ENCODE peak calls at places on chromosomes 6 and 20, in ten cellular contexts. One of them, this sample, is unnamed.

GRCh38 chr20:18989736-18990474 is 176.3 kb downstream of the SCP2D1 start:
- DNase-seq in epithelial cell of esophagus: no peak
- DNase-seq in AG09319: no peak
- DNase-seq in tibial nerve: peak
- DNase-seq in progenitor cell of endocrine pancreas: no peak
- DNase-seq in cardiac muscle cell: no peak
- DNase-seq in psoas muscle: peak
- DNase-seq in right atrium auricular region: no peak
- DNase-seq in fibroblast of mammary gland: no peak
- DNase-seq in GM20000: no peak
- DNase-seq in this sample: no peak

GRCh38 chr6:158850807-158851115 is 31.6 kb upstream of the EZR start:
- DNase-seq in progenitor cell of endocrine pancreas: no peak
- DNase-seq in cardiac muscle cell: no peak
- DNase-seq in fibroblast of mammary gland: peak
- DNase-seq in AG09319: no peak
- DNase-seq in epithelial cell of esophagus: no peak
- DNase-seq in tibial nerve: no peak
- DNase-seq in right atrium auricular region: no peak
- DNase-seq in psoas muscle: no peak
- DNase-seq in GM20000: no peak
- DNase-seq in this sample: no peak

GRCh38 chr6:113969888-113970807 is 800 bp downstream of the HDAC2 start:
- DNase-seq in tibial nerve: peak
- DNase-seq in right atrium auricular region: no peak
- DNase-seq in fibroblast of mammary gland: peak
- DNase-seq in AG09319: no peak
- DNase-seq in GM20000: peak
- DNase-seq in epithelial cell of esophagus: peak
- DNase-seq in cardiac muscle cell: peak
- DNase-seq in progenitor cell of endocrine pancreas: peak
- DNase-seq in psoas muscle: peak
- DNase-seq in this sample: peak

GRCh38 chr6:12058164-12058926 is 46.2 kb downstream of the HIVEP1 start:
- DNase-seq in AG09319: no peak
- DNase-seq in progenitor cell of endocrine pancreas: no peak
- DNase-seq in fibroblast of mammary gland: no peak
- DNase-seq in cardiac muscle cell: no peak
- DNase-seq in tibial nerve: no peak
- DNase-seq in psoas muscle: no peak
- DNase-seq in GM20000: no peak
- DNase-seq in right atrium auricular region: no peak
- DNase-seq in epithelial cell of esophagus: no peak
- DNase-seq in this sample: no peak

GRCh38 chr6:108115598-108116058 is 41.1 kb upstream of the OSTM1 start:
- DNase-seq in progenitor cell of endocrine pancreas: peak
- DNase-seq in epithelial cell of esophagus: peak
- DNase-seq in cardiac muscle cell: peak
- DNase-seq in tibial nerve: no peak
- DNase-seq in fibroblast of mammary gland: peak
- DNase-seq in GM20000: peak
- DNase-seq in AG09319: no peak
- DNase-seq in psoas muscle: peak
- DNase-seq in right atrium auricular region: no peak
- DNase-seq in this sample: no peak

GRCh38 chr6:131042664-131043063 is 20.4 kb downstream of the EPB41L2 start:
- DNase-seq in progenitor cell of endocrine pancreas: no peak
- DNase-seq in GM20000: no peak
- DNase-seq in psoas muscle: no peak
- DNase-seq in epithelial cell of esophagus: no peak
- DNase-seq in AG09319: peak
- DNase-seq in tibial nerve: no peak
- DNase-seq in cardiac muscle cell: no peak
- DNase-seq in right atrium auricular region: no peak
- DNase-seq in fibroblast of mammary gland: peak
- DNase-seq in this sample: no peak

GRCh38 chr20:49281059-49281912 is 3.4 kb upstream of the ZNFX1 start:
- DNase-seq in right atrium auricular region: no peak
- DNase-seq in psoas muscle: no peak
- DNase-seq in GM20000: peak
- DNase-seq in epithelial cell of esophagus: peak
- DNase-seq in AG09319: no peak
- DNase-seq in fibroblast of mammary gland: peak
- DNase-seq in progenitor cell of endocrine pancreas: no peak
- DNase-seq in tibial nerve: no peak
- DNase-seq in cardiac muscle cell: no peak
- DNase-seq in this sample: no peak

GRCh38 chr6:106618324-106618723 is 11.0 kb downstream of the RTN4IP1 start:
- DNase-seq in progenitor cell of endocrine pancreas: no peak
- DNase-seq in right atrium auricular region: no peak
- DNase-seq in psoas muscle: no peak
- DNase-seq in AG09319: no peak
- DNase-seq in fibroblast of mammary gland: no peak
- DNase-seq in epithelial cell of esophagus: no peak
- DNase-seq in GM20000: no peak
- DNase-seq in tibial nerve: no peak
- DNase-seq in cardiac muscle cell: no peak
- DNase-seq in this sample: no peak

GRCh38 chr20:419556-420168 is 11.6 kb downstream of the RBCK1 start:
- DNase-seq in right atrium auricular region: no peak
- DNase-seq in psoas muscle: no peak
- DNase-seq in AG09319: no peak
- DNase-seq in tibial nerve: no peak
- DNase-seq in cardiac muscle cell: no peak
- DNase-seq in epithelial cell of esophagus: no peak
- DNase-seq in fibroblast of mammary gland: no peak
- DNase-seq in progenitor cell of endocrine pancreas: no peak
- DNase-seq in GM20000: no peak
- DNase-seq in this sample: no peak
- TF ChIP-seq CTCF in right atrium auricular region: no peak
- TF ChIP-seq CTCF in psoas muscle: no peak
- TF ChIP-seq CTCF in AG09319: no peak
- TF ChIP-seq CTCF in tibial nerve: no peak
- TF ChIP-seq CTCF in cardiac muscle cell: no peak
- TF ChIP-seq CTCF in epithelial cell of esophagus: no peak
- TF ChIP-seq CTCF in fibroblast of mammary gland: no peak
- TF ChIP-seq CTCF in progenitor cell of endocrine pancreas: no peak
- TF ChIP-seq CTCF in GM20000: no peak
- TF ChIP-seq CTCF in this sample: no peak

GRCh38 chr6:157380779-157381561 is at the start of gene ZDHHC14:
- DNase-seq in right atrium auricular region: peak
- DNase-seq in cardiac muscle cell: peak
- DNase-seq in progenitor cell of endocrine pancreas: peak
- DNase-seq in GM20000: peak
- DNase-seq in psoas muscle: peak
- DNase-seq in fibroblast of mammary gland: peak
- DNase-seq in AG09319: peak
- DNase-seq in epithelial cell of esophagus: peak
- DNase-seq in tibial nerve: peak
- DNase-seq in this sample: peak

GRCh38 chr6:157379656-157380457 is 1.1 kb upstream of the ZDHHC14 start:
- DNase-seq in GM20000: peak
- DNase-seq in cardiac muscle cell: peak
- DNase-seq in psoas muscle: peak
- DNase-seq in fibroblast of mammary gland: peak
- DNase-seq in right atrium auricular region: peak
- DNase-seq in tibial nerve: peak
- DNase-seq in epithelial cell of esophagus: peak
- DNase-seq in progenitor cell of endocrine pancreas: peak
- DNase-seq in AG09319: peak
- DNase-seq in this sample: peak

GRCh38 chr6:157380458-157380778 is 572 bp upstream of the ZDHHC14 start:
- DNase-seq in GM20000: peak
- DNase-seq in fibroblast of mammary gland: no peak
- DNase-seq in tibial nerve: no peak
- DNase-seq in right atrium auricular region: no peak
- DNase-seq in cardiac muscle cell: no peak
- DNase-seq in progenitor cell of endocrine pancreas: no peak
- DNase-seq in psoas muscle: no peak
- DNase-seq in epithelial cell of esophagus: no peak
- DNase-seq in AG09319: no peak
- DNase-seq in this sample: no peak

GRCh38 chr6:157383471-157383870 is 2.5 kb downstream of the ZDHHC14 start:
- DNase-seq in cardiac muscle cell: no peak
- DNase-seq in fibroblast of mammary gland: no peak
- DNase-seq in AG09319: no peak
- DNase-seq in epithelial cell of esophagus: no peak
- DNase-seq in right atrium auricular region: no peak
- DNase-seq in psoas muscle: no peak
- DNase-seq in progenitor cell of endocrine pancreas: no peak
- DNase-seq in tibial nerve: no peak
- DNase-seq in GM20000: no peak
- DNase-seq in this sample: no peak

DNA sequence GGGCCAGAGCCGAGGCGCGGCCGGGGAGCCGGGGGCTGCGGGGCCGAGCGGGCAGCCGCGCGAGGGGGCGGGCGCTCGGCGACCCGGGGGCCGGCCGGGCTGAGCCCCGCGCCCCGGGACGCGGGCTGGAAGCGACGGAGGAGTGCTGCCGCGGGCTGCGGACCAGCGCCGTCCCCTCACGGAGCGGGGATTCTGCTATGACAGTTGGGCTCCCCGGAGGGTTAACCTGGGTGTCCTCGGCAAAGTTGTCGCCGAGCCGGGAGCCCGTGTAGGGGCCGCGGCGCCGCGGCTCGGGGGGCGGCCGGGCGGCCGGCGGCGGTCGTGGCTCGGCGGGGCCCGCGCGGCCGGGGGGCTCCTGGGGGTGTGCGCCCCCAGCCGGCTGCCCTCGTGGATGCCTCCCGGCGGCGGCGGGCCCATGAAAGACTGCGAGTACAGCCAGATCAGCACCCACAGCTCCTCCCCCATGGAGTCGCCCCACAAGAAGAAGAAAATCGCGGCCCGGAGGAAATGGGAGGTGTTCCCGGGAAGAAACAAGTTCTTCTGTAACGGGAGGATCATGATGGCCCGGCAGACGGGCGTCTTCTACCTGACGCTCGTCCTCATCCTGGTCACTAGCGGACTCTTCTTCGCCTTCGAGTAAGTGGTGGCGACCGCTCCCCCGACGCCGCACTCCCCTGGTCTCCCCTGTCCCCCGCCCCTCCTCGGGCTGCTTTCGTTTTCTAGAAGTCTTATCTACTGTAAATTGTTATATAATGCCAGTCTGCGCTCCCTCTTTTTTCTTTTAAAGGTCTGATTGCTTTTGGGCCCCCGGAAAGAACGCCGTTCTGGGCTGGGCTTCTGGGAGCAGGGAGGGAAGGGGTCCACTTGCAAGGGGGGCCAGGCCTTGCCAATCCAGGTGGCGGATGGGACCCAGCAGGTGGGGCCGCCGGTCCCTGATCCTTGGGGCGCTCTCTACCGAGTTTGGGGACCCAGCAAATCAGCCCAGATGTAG is 936 bp downstream of the ZDHHC14 start:
- DNase-seq in psoas muscle: peak
- DNase-seq in fibroblast of mammary gland: peak
- DNase-seq in right atrium auricular region: peak
- DNase-seq in epithelial cell of esophagus: peak
- DNase-seq in tibial nerve: peak
- DNase-seq in GM20000: peak
- DNase-seq in cardiac muscle cell: peak
- DNase-seq in AG09319: no peak
- DNase-seq in progenitor cell of endocrine pancreas: peak
- DNase-seq in this sample: peak
- TF ChIP-seq CTCF in psoas muscle: no peak
- TF ChIP-seq CTCF in fibroblast of mammary gland: no peak
- TF ChIP-seq CTCF in right atrium auricular region: no peak
- TF ChIP-seq CTCF in epithelial cell of esophagus: no peak
- TF ChIP-seq CTCF in tibial nerve: no peak
- TF ChIP-seq CTCF in GM20000: no peak
- TF ChIP-seq CTCF in cardiac muscle cell: peak
- TF ChIP-seq CTCF in AG09319: no peak
- TF ChIP-seq CTCF in progenitor cell of endocrine pancreas: peak
- TF ChIP-seq CTCF in this sample: no peak

GRCh38 chr20:45189067-45189611 is 14.4 kb downstream of the PI3 start:
- DNase-seq in progenitor cell of endocrine pancreas: no peak
- DNase-seq in fibroblast of mammary gland: no peak
- DNase-seq in AG09319: no peak
- DNase-seq in GM20000: no peak
- DNase-seq in psoas muscle: no peak
- DNase-seq in tibial nerve: no peak
- DNase-seq in epithelial cell of esophagus: no peak
- DNase-seq in right atrium auricular region: no peak
- DNase-seq in cardiac muscle cell: no peak
- DNase-seq in this sample: no peak

GRCh38 chr20:45191926-45192325 is 14.9 kb upstream of the SEMG1 start:
- DNase-seq in epithelial cell of esophagus: no peak
- DNase-seq in cardiac muscle cell: no peak
- DNase-seq in progenitor cell of endocrine pancreas: no peak
- DNase-seq in AG09319: no peak
- DNase-seq in psoas muscle: no peak
- DNase-seq in tibial nerve: no peak
- DNase-seq in GM20000: no peak
- DNase-seq in fibroblast of mammary gland: no peak
- DNase-seq in right atrium auricular region: no peak
- DNase-seq in this sample: no peak

GRCh38 chr20:45189861-45190260 is 15.2 kb downstream of the PI3 start:
- DNase-seq in AG09319: no peak
- DNase-seq in epithelial cell of esophagus: no peak
- DNase-seq in right atrium auricular region: no peak
- DNase-seq in tibial nerve: no peak
- DNase-seq in cardiac muscle cell: no peak
- DNase-seq in fibroblast of mammary gland: no peak
- DNase-seq in psoas muscle: no peak
- DNase-seq in GM20000: no peak
- DNase-seq in progenitor cell of endocrine pancreas: no peak
- DNase-seq in this sample: no peak

GRCh38 chr20:45183084-45183483 is 8.4 kb downstream of the PI3 start:
- DNase-seq in epithelial cell of esophagus: peak
- DNase-seq in cardiac muscle cell: no peak
- DNase-seq in AG09319: no peak
- DNase-seq in progenitor cell of endocrine pancreas: no peak
- DNase-seq in right atrium auricular region: no peak
- DNase-seq in tibial nerve: no peak
- DNase-seq in GM20000: no peak
- DNase-seq in psoas muscle: no peak
- DNase-seq in fibroblast of mammary gland: no peak
- DNase-seq in this sample: no peak

GRCh38 chr20:45187693-45188092 is 13.0 kb downstream of the PI3 start:
- DNase-seq in cardiac muscle cell: no peak
- DNase-seq in GM20000: no peak
- DNase-seq in AG09319: no peak
- DNase-seq in epithelial cell of esophagus: no peak
- DNase-seq in tibial nerve: no peak
- DNase-seq in progenitor cell of endocrine pancreas: no peak
- DNase-seq in psoas muscle: no peak
- DNase-seq in fibroblast of mammary gland: no peak
- DNase-seq in right atrium auricular region: no peak
- DNase-seq in this sample: no peak
- TF ChIP-seq CTCF in cardiac muscle cell: no peak
- TF ChIP-seq CTCF in GM20000: no peak
- TF ChIP-seq CTCF in AG09319: no peak
- TF ChIP-seq CTCF in epithelial cell of esophagus: no peak
- TF ChIP-seq CTCF in tibial nerve: no peak
- TF ChIP-seq CTCF in progenitor cell of endocrine pancreas: no peak
- TF ChIP-seq CTCF in psoas muscle: no peak
- TF ChIP-seq CTCF in fibroblast of mammary gland: no peak
- TF ChIP-seq CTCF in right atrium auricular region: no peak
- TF ChIP-seq CTCF in this sample: no peak

GRCh38 chr6:157280947-157281346 is 42.4 kb downstream of the TMEM242 start:
- DNase-seq in cardiac muscle cell: no peak
- DNase-seq in progenitor cell of endocrine pancreas: no peak
- DNase-seq in fibroblast of mammary gland: no peak
- DNase-seq in AG09319: no peak
- DNase-seq in epithelial cell of esophagus: no peak
- DNase-seq in psoas muscle: no peak
- DNase-seq in right atrium auricular region: no peak
- DNase-seq in GM20000: no peak
- DNase-seq in tibial nerve: no peak
- DNase-seq in this sample: no peak

GRCh38 chr6:157283330-157283898 is 39.9 kb downstream of the TMEM242 start:
- DNase-seq in right atrium auricular region: no peak
- DNase-seq in progenitor cell of endocrine pancreas: no peak
- DNase-seq in epithelial cell of esophagus: no peak
- DNase-seq in AG09319: no peak
- DNase-seq in fibroblast of mammary gland: no peak
- DNase-seq in tibial nerve: no peak
- DNase-seq in cardiac muscle cell: no peak
- DNase-seq in psoas muscle: no peak
- DNase-seq in GM20000: no peak
- DNase-seq in this sample: no peak

GRCh38 chr6:157282279-157282678 is 41.0 kb downstream of the TMEM242 start:
- DNase-seq in GM20000: no peak
- DNase-seq in right atrium auricular region: no peak
- DNase-seq in epithelial cell of esophagus: no peak
- DNase-seq in tibial nerve: no peak
- DNase-seq in psoas muscle: no peak
- DNase-seq in AG09319: no peak
- DNase-seq in cardiac muscle cell: no peak
- DNase-seq in progenitor cell of endocrine pancreas: no peak
- DNase-seq in fibroblast of mammary gland: no peak
- DNase-seq in this sample: no peak

GRCh38 chr6:157280153-157280552 is 43.2 kb downstream of the TMEM242 start:
- DNase-seq in psoas muscle: no peak
- DNase-seq in AG09319: no peak
- DNase-seq in epithelial cell of esophagus: no peak
- DNase-seq in cardiac muscle cell: no peak
- DNase-seq in tibial nerve: no peak
- DNase-seq in right atrium auricular region: no peak
- DNase-seq in fibroblast of mammary gland: no peak
- DNase-seq in GM20000: no peak
- DNase-seq in progenitor cell of endocrine pancreas: no peak
- DNase-seq in this sample: no peak

GRCh38 chr6:157281570-157281969 is 41.7 kb downstream of the TMEM242 start:
- DNase-seq in AG09319: no peak
- DNase-seq in tibial nerve: no peak
- DNase-seq in GM20000: no peak
- DNase-seq in psoas muscle: no peak
- DNase-seq in progenitor cell of endocrine pancreas: no peak
- DNase-seq in right atrium auricular region: no peak
- DNase-seq in epithelial cell of esophagus: no peak
- DNase-seq in cardiac muscle cell: no peak
- DNase-seq in fibroblast of mammary gland: no peak
- DNase-seq in this sample: no peak
- TF ChIP-seq CTCF in AG09319: peak
- TF ChIP-seq CTCF in tibial nerve: peak
- TF ChIP-seq CTCF in GM20000: no peak
- TF ChIP-seq CTCF in psoas muscle: no peak
- TF ChIP-seq CTCF in progenitor cell of endocrine pancreas: peak
- TF ChIP-seq CTCF in right atrium auricular region: no peak
- TF ChIP-seq CTCF in epithelial cell of esophagus: peak
- TF ChIP-seq CTCF in cardiac muscle cell: peak
- TF ChIP-seq CTCF in fibroblast of mammary gland: no peak
- TF ChIP-seq CTCF in this sample: no peak